ENCODE peak calls at places on chromosomes 3 and 15, in four cellular contexts. One of them, this sample, is unnamed.
A peak's percentile ranks its signal among the peaks of the same experiment; 100 is the strongest.

GRCh38 chr15:53530762-53531161 is 228.7 kb downstream of the WDR72 start:
- DNase-seq in foreskin melanocyte: no peak
- DNase-seq in mucosa of gallbladder: no peak
- DNase-seq in epithelial cell of esophagus: no peak
- DNase-seq in this sample: no peak

GRCh38 chr15:58002338-58003126 is 63.0 kb downstream of the ALDH1A2 start:
- DNase-seq in foreskin melanocyte: no peak
- DNase-seq in mucosa of gallbladder: no peak
- DNase-seq in epithelial cell of esophagus: no peak
- DNase-seq in this sample: no peak

GRCh38 chr3:94082412-94082937 is 19.6 kb downstream of the NSUN3 start:
- DNase-seq in foreskin melanocyte: no peak
- DNase-seq in mucosa of gallbladder: no peak
- DNase-seq in epithelial cell of esophagus: no peak
- DNase-seq in this sample: no peak

GRCh38 chr3:172138792-172139507 is 99.6 kb downstream of the FNDC3B start:
- DNase-seq in foreskin melanocyte: peak; percentile 91
- DNase-seq in mucosa of gallbladder: peak; percentile 55
- DNase-seq in epithelial cell of esophagus: peak; percentile 71
- DNase-seq in this sample: peak; percentile 68

GRCh38 chr3:155308831-155309230 is 15.3 kb upstream of the STRIT1 start:
- DNase-seq in foreskin melanocyte: no peak
- DNase-seq in mucosa of gallbladder: no peak
- DNase-seq in epithelial cell of esophagus: peak; percentile 22
- DNase-seq in this sample: peak; percentile 30

GRCh38 chr15:69303337-69304175 is 4.8 kb downstream of the PAQR5 start:
- DNase-seq in foreskin melanocyte: no peak
- DNase-seq in mucosa of gallbladder: no peak
- DNase-seq in epithelial cell of esophagus: no peak
- DNase-seq in this sample: peak; percentile 40

GRCh38 chr3:5138214-5138981 is 16.3 kb downstream of the ARL8B start:
- DNase-seq in foreskin melanocyte: peak; percentile 63
- DNase-seq in mucosa of gallbladder: no peak
- DNase-seq in epithelial cell of esophagus: peak; percentile 29
- DNase-seq in this sample: no peak

GRCh38 chr15:70121656-70122297 is 24.1 kb upstream of the TLE3 start:
- DNase-seq in foreskin melanocyte: no peak
- DNase-seq in mucosa of gallbladder: peak; percentile 53
- DNase-seq in epithelial cell of esophagus: peak; percentile 60
- DNase-seq in this sample: peak; percentile 89

GRCh38 chr15:66498501-66499386 is 1.2 kb upstream of the SNAPC5 start:
- DNase-seq in foreskin melanocyte: no peak
- DNase-seq in mucosa of gallbladder: no peak
- DNase-seq in epithelial cell of esophagus: no peak
- DNase-seq in this sample: no peak

GRCh38 chr3:168113848-168114247 is 18.1 kb upstream of the GOLIM4 start:
- DNase-seq in foreskin melanocyte: no peak
- DNase-seq in mucosa of gallbladder: no peak
- DNase-seq in epithelial cell of esophagus: no peak
- DNase-seq in this sample: no peak

GRCh38 chr15:41958002-41958420 is 14.3 kb downstream of the EHD4 start:
- DNase-seq in foreskin melanocyte: no peak
- DNase-seq in mucosa of gallbladder: no peak
- DNase-seq in epithelial cell of esophagus: no peak
- DNase-seq in this sample: no peak

GRCh38 chr3:194042947-194043346 is 93.0 kb upstream of the HES1 start:
- DNase-seq in foreskin melanocyte: no peak
- DNase-seq in mucosa of gallbladder: no peak
- DNase-seq in epithelial cell of esophagus: peak; percentile 63
- DNase-seq in this sample: no peak

GRCh38 chr15:80636675-80637074 is 58.4 kb upstream of the ABHD17C start:
- DNase-seq in foreskin melanocyte: no peak
- DNase-seq in mucosa of gallbladder: no peak
- DNase-seq in epithelial cell of esophagus: peak; percentile 68
- DNase-seq in this sample: peak; percentile 17

GRCh38 chr3:100463002-100463401 is 29.4 kb upstream of the TMEM45A start:
- DNase-seq in foreskin melanocyte: peak; percentile 38
- DNase-seq in mucosa of gallbladder: peak; percentile 33
- DNase-seq in epithelial cell of esophagus: peak; percentile 75
- DNase-seq in this sample: peak; percentile 79

GRCh38 chr3:143339451-143339850 is 219.9 kb downstream of the CHST2 start:
- DNase-seq in foreskin melanocyte: no peak
- DNase-seq in mucosa of gallbladder: no peak
- DNase-seq in epithelial cell of esophagus: no peak
- DNase-seq in this sample: no peak

GRCh38 chr3:30643763-30644462 is 37.5 kb downstream of the TGFBR2 start:
- DNase-seq in foreskin melanocyte: no peak
- DNase-seq in mucosa of gallbladder: no peak
- DNase-seq in epithelial cell of esophagus: no peak
- DNase-seq in this sample: no peak

GRCh38 chr3:37383323-37383722 is 208.9 kb upstream of the LRRFIP2 start:
- DNase-seq in foreskin melanocyte: no peak
- DNase-seq in mucosa of gallbladder: no peak
- DNase-seq in epithelial cell of esophagus: no peak
- DNase-seq in this sample: no peak

GRCh38 chr3:9581742-9582141 is 28.1 kb upstream of the LHFPL4 start:
- DNase-seq in foreskin melanocyte: no peak
- DNase-seq in mucosa of gallbladder: no peak
- DNase-seq in epithelial cell of esophagus: no peak
- DNase-seq in this sample: no peak

GRCh38 chr15:48016865-48017264 is 103.9 kb upstream of the SLC24A5 start:
- DNase-seq in foreskin melanocyte: no peak
- DNase-seq in mucosa of gallbladder: no peak
- DNase-seq in epithelial cell of esophagus: no peak
- DNase-seq in this sample: no peak